ENCODE peak calls at places on chromosomes 2 and 18, in five cellular contexts. One of them, this sample, is unnamed.

GRCh38 chr18:47036927-47037605 is 1.6 kb upstream of the ELOA2 start:
- DNase-seq in K562: no peak
- DNase-seq in T-helper 17 cell: no peak
- DNase-seq in spleen: no peak
- DNase-seq in HT1080: no peak
- DNase-seq in this sample: no peak

GRCh38 chr2:118738524-118739308 is 108.7 kb downstream of the EN1 start:
- DNase-seq in K562: peak
- DNase-seq in T-helper 17 cell: no peak
- DNase-seq in spleen: no peak
- DNase-seq in HT1080: peak
- DNase-seq in this sample: peak

GRCh38 chr2:120503793-120504571 is 158.0 kb downstream of the INHBB start:
- DNase-seq in K562: no peak
- DNase-seq in T-helper 17 cell: no peak
- DNase-seq in spleen: peak
- DNase-seq in HT1080: peak
- DNase-seq in this sample: peak

GRCh38 chr2:100614455-100615000 is 51.7 kb downstream of the PDCL3 start:
- DNase-seq in K562: no peak
- DNase-seq in T-helper 17 cell: no peak
- DNase-seq in spleen: no peak
- DNase-seq in HT1080: no peak
- DNase-seq in this sample: no peak

GRCh38 chr2:61272421-61273070 is 110.6 kb downstream of the C2orf74 start:
- DNase-seq in K562: no peak
- DNase-seq in T-helper 17 cell: no peak
- DNase-seq in spleen: no peak
- DNase-seq in HT1080: no peak
- DNase-seq in this sample: no peak

GRCh38 chr2:62114564-62114963 is 81.4 kb upstream of the B3GNT2 start:
- DNase-seq in K562: no peak
- DNase-seq in T-helper 17 cell: no peak
- DNase-seq in spleen: no peak
- DNase-seq in HT1080: no peak
- DNase-seq in this sample: no peak

GRCh38 chr2:236642584-236643291 is 73.1 kb downstream of the ACKR3 start:
- DNase-seq in K562: no peak
- DNase-seq in T-helper 17 cell: no peak
- DNase-seq in spleen: peak
- DNase-seq in HT1080: peak
- DNase-seq in this sample: peak

GRCh38 chr2:62852254-62852653 is 146.7 kb downstream of the EHBP1 start:
- DNase-seq in K562: no peak
- DNase-seq in T-helper 17 cell: no peak
- DNase-seq in spleen: no peak
- DNase-seq in HT1080: no peak
- DNase-seq in this sample: no peak

GRCh38 chr2:185978634-185979405 is 240.2 kb downstream of the FSIP2 start:
- DNase-seq in K562: no peak
- DNase-seq in T-helper 17 cell: no peak
- DNase-seq in spleen: no peak
- DNase-seq in HT1080: no peak
- DNase-seq in this sample: peak

GRCh38 chr2:96856776-96857673 is 791 bp downstream of the ANKRD39 start:
- DNase-seq in K562: peak
- DNase-seq in T-helper 17 cell: peak
- DNase-seq in spleen: no peak
- DNase-seq in HT1080: no peak
- DNase-seq in this sample: no peak

GRCh38 chr18:27143580-27144287 is 41.4 kb downstream of the CHST9 start:
- DNase-seq in K562: no peak
- DNase-seq in T-helper 17 cell: no peak
- DNase-seq in spleen: no peak
- DNase-seq in HT1080: no peak
- DNase-seq in this sample: no peak

GRCh38 chr2:162126145-162126926 is 25.7 kb downstream of the GCG start:
- DNase-seq in K562: no peak
- DNase-seq in T-helper 17 cell: no peak
- DNase-seq in spleen: no peak
- DNase-seq in HT1080: no peak
- DNase-seq in this sample: no peak

GRCh38 chr2:206688992-206689391 is 29.2 kb downstream of the DYTN start:
- DNase-seq in K562: no peak
- DNase-seq in T-helper 17 cell: no peak
- DNase-seq in spleen: no peak
- DNase-seq in HT1080: no peak
- DNase-seq in this sample: no peak

GRCh38 chr2:62231541-62231940 is 35.6 kb downstream of the B3GNT2 start:
- DNase-seq in K562: no peak
- DNase-seq in T-helper 17 cell: no peak
- DNase-seq in spleen: no peak
- DNase-seq in HT1080: no peak
- DNase-seq in this sample: no peak

GRCh38 chr2:6183231-6183630 is 491.0 kb downstream of the SOX11 start:
- DNase-seq in K562: no peak
- DNase-seq in T-helper 17 cell: no peak
- DNase-seq in spleen: no peak
- DNase-seq in HT1080: no peak
- DNase-seq in this sample: no peak

GRCh38 chr2:7108792-7109557 is 191.8 kb downstream of the RNF144A start:
- DNase-seq in K562: no peak
- DNase-seq in T-helper 17 cell: no peak
- DNase-seq in spleen: no peak
- DNase-seq in HT1080: no peak
- DNase-seq in this sample: no peak

This sample was measured in A172.